ENCODE peak calls at places on chromosomes 11 and 22, in five cellular contexts. V is cardiac muscle cell; G is A172; A is HFFc6; Y is stimulated activated CD8-positive, alpha-beta memory T cell treated with anti-CD3 and anti-CD28 coated beads, Interleukin-2, amount 100 ng/mL, for 48 hours. Z is an unnamed sample.

GRCh38 chr22:33440756-33441155 is 382.6 kb upstream of the SYN3 start:
- DNase-seq in Y (no peak), G (no peak), V (no peak), A (no peak), Z (no peak)

GRCh38 chr22:19483481-19484244 is 3.9 kb downstream of the CDC45 start:
- DNase-seq in G (no peak), V (peak; percentile 86), A (peak; percentile 91), Y (no peak), Z (no peak)

GRCh38 chr11:12142179-12142578 is 31.8 kb downstream of the MICAL2 start:
- DNase-seq in G (no peak), A (no peak), V (no peak), Y (no peak), Z (no peak)

GRCh38 chr11:132450631-132451030 is 1080.2 kb downstream of the NTM start:
- DNase-seq in A (no peak), V (no peak), G (no peak), Y (no peak), Z (no peak)

GRCh38 chr11:60257956-60258722 is 15.2 kb upstream of the MS4A4E start:
- DNase-seq in G (no peak), V (no peak), Y (no peak), A (no peak), Z (no peak)

GRCh38 chr11:66880484-66881211 is 23.8 kb downstream of the LRFN4 start:
- DNase-seq in G (no peak), A (no peak), V (no peak), Y (no peak), Z (no peak)

GRCh38 chr11:62238151-62238550 is 3.9 kb upstream of the SCGB1D2 start:
- DNase-seq in A (no peak), V (no peak), Y (no peak), G (no peak), Z (no peak)

GRCh38 chr11:62071408-62071807 is 52.4 kb upstream of the INCENP start:
- DNase-seq in Y (no peak), V (no peak), G (no peak), A (no peak), Z (no peak)

GRCh38 chr11:130527648-130528300 is 79.3 kb downstream of the ADAMTS15 start:
- DNase-seq in G (peak; percentile 49), V (peak; percentile 89), Y (no peak), A (no peak), Z (no peak)

GRCh38 chr11:36577859-36578258 is 10.1 kb downstream of the RAG1 start:
- DNase-seq in G (peak; percentile 79), V (peak; percentile 13), A (peak; percentile 2), Y (no peak), Z (no peak)

GRCh38 chr22:31049815-31050420 is 31.2 kb upstream of the SMTN start:
- DNase-seq in V (peak; percentile 50), A (no peak), G (no peak), Y (no peak), Z (no peak)

GRCh38 chr11:120235024-120235628 is 4.8 kb upstream of the POU2F3 start:
- DNase-seq in V (peak; percentile 68), A (peak; percentile 30), Y (peak; percentile 58), G (no peak), Z (peak; percentile 57)

GRCh38 chr22:39185601-39186012 is 33.1 kb upstream of the CBX7 start:
- DNase-seq in G (no peak), Y (no peak), A (no peak), V (peak; percentile 86), Z (no peak)

GRCh38 chr22:22684605-22685561 is 40.5 kb downstream of the GGTLC2 start:
- DNase-seq in Y (no peak), G (peak; percentile 47), A (peak; percentile 35), V (peak; percentile 72), Z (no peak)

GRCh38 chr22:19520007-19520406 is 4.2 kb downstream of the CLDN5 start:
- DNase-seq in G (no peak), V (no peak), Y (no peak), A (no peak), Z (no peak)

GRCh38 chr11:116144387-116144958 is 628.3 kb downstream of the BUD13 start:
- DNase-seq in A (no peak), V (no peak), G (no peak), Y (no peak), Z (no peak)

GRCh38 chr11:78926633-78927347 is 352.1 kb upstream of the NARS2 start:
- DNase-seq in A (peak; percentile 44), Y (no peak), V (no peak), G (no peak), Z (no peak)

GRCh38 chr11:3137486-3138177 is 27.5 kb downstream of the OSBPL5 start:
- DNase-seq in A (no peak), G (no peak), Y (no peak), V (no peak), Z (no peak)

GRCh38 chr11:125226701-125227100 is 62.1 kb downstream of the PKNOX2 start:
- DNase-seq in V (no peak), A (no peak), Y (no peak), G (no peak), Z (no peak)

GRCh38 chr11:124811423-124812125 is 11.4 kb upstream of the MSANTD2 start:
- DNase-seq in A (no peak), V (no peak), G (no peak), Y (no peak), Z (no peak)

GRCh38 chr22:38077595-38077994 is 6.4 kb downstream of the SLC16A8 start:
- DNase-seq in Y (no peak), G (no peak), A (no peak), V (no peak), Z (no peak)

GRCh38 chr22:28112548-28113043 is 193.5 kb upstream of the PITPNB start:
- DNase-seq in V (peak; percentile 72), A (peak; percentile 52), Y (no peak), G (peak; percentile 12), Z (no peak)

GRCh38 chr11:75347781-75348613 is 3.5 kb downstream of the ARRB1 start:
- DNase-seq in Y (no peak), V (peak; percentile 91), A (peak; percentile 96), G (peak; percentile 80), Z (no peak)

GRCh38 chr22:28892175-28892731 is 8.9 kb downstream of the ZNRF3 start:
- DNase-seq in G (no peak), V (no peak), A (no peak), Y (no peak), Z (no peak)

GRCh38 chr11:47971501-47971900 is 8.9 kb upstream of the PTPRJ start:
- DNase-seq in G (no peak), A (no peak), Y (no peak), V (no peak), Z (no peak)

GRCh38 chr22:49760280-49760629 is 67.4 kb downstream of the BRD1 start:
- DNase-seq in V (no peak), G (no peak), Y (no peak), A (no peak), Z (no peak)

GRCh38 chr11:12599408-12600143 is 74.6 kb upstream of the TEAD1 start:
- DNase-seq in G (no peak), A (no peak), V (peak; percentile 33), Y (peak; percentile 37), Z (no peak)

GRCh38 chr22:49021097-49021925 is 806.4 kb downstream of the BRD1 start:
- DNase-seq in A (no peak), V (no peak), Y (no peak), G (no peak), Z (no peak)

GRCh38 chr11:130272336-130272735 is 42.4 kb downstream of the ZBTB44 start:
- DNase-seq in V (no peak), Y (no peak), G (no peak), A (no peak), Z (no peak)

GRCh38 chr11:95089620-95090542 is at the start of gene ENDOD1:
- DNase-seq in G (peak; percentile 18), A (peak; percentile 72), Y (peak; percentile 74), V (peak; percentile 90), Z (peak; percentile 63)

GRCh38 chr11:68036141-68036716 is 2.6 kb upstream of the TCIRG1 start:
- DNase-seq in Y (no peak), A (no peak), G (no peak), V (no peak), Z (no peak)

GRCh38 chr11:8698379-8698851 is 15.8 kb downstream of the RPL27A start:
- DNase-seq in V (no peak), G (no peak), A (no peak), Y (no peak), Z (no peak)